ENCODE peak calls at places on chromosomes 6 and 20, in five cellular contexts. T is kidney glomerular epithelial cell, Y is activated T-cell treated with anti-CD3 and anti-CD28 coated beads for 4 hours, H is RWPE1, Q is aorta. M is an unnamed sample.

GRCh38 chr6:29764422-29765196 is 41.4 kb downstream of the HLA-F start:
- DNase-seq in T (no peak), Y (no peak), H (no peak), Q (no peak), M (no peak)

GRCh38 chr20:1417273-1417672 is 24.4 kb upstream of the FKBP1A start:
- DNase-seq in T (peak; percentile 31), Y (no peak), H (peak; percentile 58), Q (no peak), M (no peak)

GRCh38 chr20:64245746-64246595 is 9.6 kb upstream of the PCMTD2 start:
- DNase-seq in T (no peak), Y (no peak), H (no peak), Q (no peak), M (no peak)

GRCh38 chr20:59575653-59576052 is 28.7 kb upstream of the PHACTR3 start:
- DNase-seq in T (no peak), Y (no peak), H (no peak), Q (no peak), M (no peak)

GRCh38 chr6:88780714-88781389 is 182.6 kb downstream of the RNGTT start:
- DNase-seq in T (peak; percentile 65), Y (peak; percentile 25), H (peak; percentile 20), Q (no peak), M (no peak)

GRCh38 chr6:110101885-110102284 is 77.6 kb downstream of the WASF1 start:
- DNase-seq in T (no peak), Y (no peak), H (no peak), Q (no peak), M (no peak)

GRCh38 chr20:57451759-57452661 is 60.8 kb downstream of the RBM38 start:
- DNase-seq in T (no peak), Y (no peak), H (no peak), Q (no peak), M (no peak)

GRCh38 chr6:125232466-125232865 is 69.3 kb downstream of the HDDC2 start:
- DNase-seq in T (no peak), Y (no peak), H (no peak), Q (no peak), M (no peak)

GRCh38 chr6:161074496-161075140 is 83.0 kb downstream of the MAP3K4 start:
- DNase-seq in T (no peak), Y (no peak), H (no peak), Q (no peak), M (no peak)

GRCh38 chr20:63947638-63948456 is 8.4 kb downstream of the UCKL1 start:
- DNase-seq in T (no peak), Y (no peak), H (no peak), Q (peak; percentile 51), M (no peak)

GRCh38 chr6:164097557-164098398 is 683.3 kb downstream of the QKI start:
- DNase-seq in T (peak; percentile 8), Y (no peak), H (peak; percentile 37), Q (no peak), M (peak; percentile 19)

GRCh38 chr20:50868509-50869495 is 62.4 kb downstream of the ADNP start:
- DNase-seq in T (no peak), Y (no peak), H (peak; percentile 59), Q (no peak), M (no peak)

GRCh38 chr6:82397962-82398692 is 34.5 kb downstream of the TPBG start:
- DNase-seq in T (peak; percentile 50), Y (no peak), H (peak; percentile 74), Q (no peak), M (no peak)

GRCh38 chr6:25703005-25703404 is 51.0 kb downstream of the SCGN start:
- DNase-seq in T (no peak), Y (no peak), H (no peak), Q (no peak), M (no peak)

GRCh38 chr6:4446982-4447381 is 311.6 kb upstream of the ECI2 start:
- DNase-seq in T (no peak), Y (no peak), H (no peak), Q (no peak), M (no peak)

GRCh38 chr6:83057705-83058321 is 7.8 kb downstream of the UBE3D start:
- DNase-seq in T (peak; percentile 23), Y (no peak), H (peak; percentile 46), Q (no peak), M (no peak)

GRCh38 chr20:38863024-38863851 is 57.7 kb downstream of the PPP1R16B start:
- DNase-seq in T (no peak), Y (peak; percentile 24), H (no peak), Q (no peak), M (no peak)

GRCh38 chr6:24761193-24761835 is 13.4 kb upstream of the GMNN start:
- DNase-seq in T (no peak), Y (no peak), H (no peak), Q (no peak), M (no peak)

GRCh38 chr20:21528870-21529269 is 15.0 kb upstream of the NKX2-2 start:
- DNase-seq in T (no peak), Y (no peak), H (no peak), Q (no peak), M (no peak)

GRCh38 chr6:101417899-101418298 is 24.4 kb downstream of the GRIK2 start:
- DNase-seq in T (no peak), Y (no peak), H (no peak), Q (no peak), M (no peak)

GRCh38 chr6:157822221-157823000 is 635 bp upstream of the SNX9 start:
- DNase-seq in T (no peak), Y (no peak), H (peak; percentile 14), Q (peak; percentile 53), M (no peak)

GRCh38 chr6:131460603-131460995 is 112.4 kb upstream of the ARG1 start:
- DNase-seq in T (no peak), Y (no peak), H (no peak), Q (no peak), M (no peak)

GRCh38 chr20:64159711-64160110 is 4.5 kb upstream of the MYT1 start:
- DNase-seq in T (no peak), Y (no peak), H (no peak), Q (no peak), M (no peak)

GRCh38 chr6:4806308-4807190 is 30.3 kb downstream of the CDYL start:
- DNase-seq in T (no peak), Y (no peak), H (no peak), Q (no peak), M (no peak)

GRCh38 chr6:55980627-55981211 is 105.3 kb upstream of the BMP5 start:
- DNase-seq in T (peak; percentile 17), Y (no peak), H (peak; percentile 20), Q (no peak), M (no peak)

GRCh38 chr6:106114492-106114891 is 28.4 kb downstream of the PRDM1 start:
- DNase-seq in T (no peak), Y (no peak), H (no peak), Q (no peak), M (no peak)

GRCh38 chr20:43942661-43943285 is 28.1 kb downstream of the TOX2 start:
- DNase-seq in T (peak; percentile 28), Y (no peak), H (peak; percentile 77), Q (no peak), M (no peak)